ENCODE peak calls at places on chromosomes 13 and 19, in nine cellular contexts. A, F, Z, W, D, B, C, V and U are unnamed samples.

GRCh38 chr19:19514881-19515763 is at the start of gene TSSK6:
- DNase-seq in W (no peak), A (no peak), F (no peak), Z (no peak), C (peak; percentile 44), V (no peak), B (peak; percentile 67), D (no peak), U (no peak)

GRCh38 chr13:48808689-48809088 is 155.0 kb downstream of the CYSLTR2 start:
- DNase-seq in F (no peak), Z (no peak), A (no peak), C (no peak), B (no peak), D (no peak), W (no peak), V (no peak), U (no peak)

GRCh38 chr13:59112375-59112774 is 1051.4 kb downstream of the DIAPH3 start:
- DNase-seq in W (no peak), Z (no peak), F (peak; percentile 11), C (peak; percentile 1), A (no peak), V (no peak), D (no peak), B (no peak), U (no peak)

GRCh38 chr19:21559444-21559843 is 54.0 kb downstream of the ZNF429 start:
- DNase-seq in W (no peak), V (no peak), B (no peak), Z (no peak), D (no peak), C (no peak), A (no peak), F (peak; percentile 22), U (no peak)

GRCh38 chr13:23766939-23767338 is 122.3 kb downstream of the MIPEP start:
- DNase-seq in B (no peak), V (no peak), W (no peak), Z (no peak), D (no peak), C (no peak), F (no peak), A (no peak), U (no peak)

GRCh38 chr19:52542984-52543664 is 15.7 kb downstream of the ZNF808 start:
- DNase-seq in Z (no peak), D (no peak), B (no peak), V (no peak), W (no peak), F (no peak), A (no peak), C (no peak), U (no peak)

GRCh38 chr19:1365964-1366695 is 17.6 kb upstream of the NDUFS7 start:
- DNase-seq in V (no peak), Z (no peak), F (no peak), D (no peak), A (no peak), W (no peak), C (no peak), B (no peak), U (no peak)

GRCh38 chr13:24306632-24307031 is 2.7 kb upstream of the C1QTNF9 start:
- DNase-seq in V (no peak), F (no peak), A (no peak), Z (no peak), D (no peak), C (no peak), W (no peak), B (no peak), U (no peak)

GRCh38 chr19:54955356-54955755 is 8.0 kb upstream of the NLRP7 start:
- DNase-seq in Z (no peak), W (no peak), B (no peak), D (no peak), C (no peak), F (no peak), V (no peak), A (no peak), U (no peak)

GRCh38 chr19:6362351-6362801 is 1.0 kb downstream of the CLPP start:
- DNase-seq in D (no peak), B (peak; percentile 26), C (no peak), Z (no peak), A (no peak), V (no peak), W (no peak), F (no peak), U (no peak)

GRCh38 chr13:91211548-91211947 is 135.9 kb upstream of the MIR17HG start:
- DNase-seq in Z (no peak), C (no peak), A (no peak), V (no peak), W (no peak), F (no peak), D (no peak), B (no peak), U (no peak)

DNA sequence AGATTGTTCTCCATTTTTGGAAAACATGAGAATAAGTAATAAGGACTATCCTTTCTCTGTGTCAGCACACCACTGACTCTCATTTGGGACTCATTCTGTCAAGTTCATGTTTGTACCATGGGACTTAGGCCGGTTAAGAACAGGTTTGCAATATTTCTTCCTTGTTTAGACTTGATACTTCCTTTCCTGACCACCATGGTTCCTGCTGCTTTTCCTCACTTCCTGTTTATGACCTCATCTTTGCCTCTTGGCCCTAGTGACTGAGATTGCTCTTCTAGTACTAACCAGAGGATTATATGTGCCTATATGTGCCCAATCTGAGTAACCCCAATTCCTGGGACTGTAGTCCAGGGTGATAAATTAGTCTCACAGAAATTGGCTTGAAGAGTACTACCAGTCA is 32.5 kb upstream of the NDFIP2 start:
- DNase-seq in W (no peak), D (no peak), Z (no peak), C (no peak), A (no peak), F (no peak), V (no peak), B (no peak), U (no peak)
- H3K4me1 ChIP-seq in W (no peaks in the 10 kb centered on the region), D (no peaks in the 10 kb centered on the region), Z (no peaks in the 10 kb centered on the region), C (peaks cover 7% of the 10 kb centered on the region), A (no peaks in the 10 kb centered on the region), F (no peaks in the 10 kb centered on the region), V (no peaks in the 10 kb centered on the region), B (no peaks in the 10 kb centered on the region), U (no peaks in the 10 kb centered on the region)

DNA sequence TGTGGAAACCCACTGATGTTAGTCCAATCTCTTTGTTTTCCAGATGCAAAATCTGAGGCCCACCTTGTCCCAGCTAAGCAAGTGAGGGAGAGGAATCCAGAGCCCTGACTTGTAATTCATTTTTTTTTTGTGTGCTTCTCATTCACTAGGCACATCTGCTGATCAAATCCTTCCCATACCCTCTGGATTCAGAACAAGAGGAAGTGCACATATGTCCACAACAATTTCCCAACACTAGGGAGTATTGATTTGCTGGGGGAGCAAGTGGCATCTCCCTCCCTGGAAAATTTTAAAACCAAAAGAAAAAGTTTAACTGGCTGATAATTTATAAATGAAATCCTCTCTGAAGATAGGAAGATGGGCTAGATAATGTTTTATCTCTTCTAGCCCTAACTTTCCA is 94.6 kb upstream of the RFC3 start:
- DNase-seq in F (no peak), C (no peak), V (no peak), B (no peak), W (no peak), Z (no peak), D (no peak), A (no peak), U (no peak)
- TF ChIP-seq CTCF in F (no peak), C (no peak), V (no peak), B (no peak), W (no peak), Z (no peak), D (no peak), A (no peak), U (no peak)

GRCh38 chr19:58395220-58395978 is at the start of gene RNF225:
- DNase-seq in V (no peak), D (peak; percentile 48), C (peak; percentile 49), B (no peak), Z (peak; percentile 89), F (peak; percentile 50), W (peak; percentile 76), A (no peak), U (peak; percentile 47)
- TF ChIP-seq POLR2A in V (no peak), D (peak; percentile 4), C (no peak), B (no peak), Z (peak; percentile 87), F (peak; percentile 24), W (no peak), A (no peak), U (no peak)

GRCh38 chr19:35516310-35516709 is 2.9 kb upstream of the DMKN start:
- DNase-seq in V (no peak), C (no peak), B (no peak), Z (no peak), W (no peak), A (no peak), F (no peak), D (no peak), U (no peak)
- H3K4me1 ChIP-seq in V (no peaks in the 10 kb centered on the region), C (peaks cover 23% of the 10 kb centered on the region), B (peaks cover 3% of the 10 kb centered on the region), Z (no peaks in the 10 kb centered on the region), W (peaks cover 26% of the 10 kb centered on the region), A (no peaks in the 10 kb centered on the region), F (no peaks in the 10 kb centered on the region), D (no peaks in the 10 kb centered on the region), U (peaks cover 33% of the 10 kb centered on the region)

GRCh38 chr19:12400618-12401502 is at the start of gene ZNF799:
- DNase-seq in B (peak; percentile 95), Z (peak; percentile 99), C (peak; percentile 94), W (peak; percentile 98), A (peak; percentile 99), F (peak; percentile 98), V (peak; percentile 97), D (peak; percentile 98), U (peak; percentile 100)
- TF ChIP-seq CTCF in B (no peak), Z (no peak), C (no peak), W (peak; percentile 6), A (no peak), F (peak; percentile 23), V (no peak), D (no peak), U (no peak)